ENCODE peak calls at places on chromosomes 3 and 15, in four cellular contexts. N, S, R and L are unnamed samples.

GRCh38 chr3:52197842-52198625 is at the start of gene ALAS1:
- DNase-seq in N (peak), S (peak), R (peak), L (peak)

GRCh38 chr3:139199421-139200010 is 144.3 kb upstream of the MRPS22 start:
- DNase-seq in N (no peak), S (no peak), R (no peak), L (no peak)

GRCh38 chr3:105791134-105791533 is 77.7 kb downstream of the CBLB start:
- DNase-seq in N (no peak), S (no peak), R (no peak), L (no peak)

GRCh38 chr3:11009898-11010297 is 17.4 kb downstream of the SLC6A1 start:
- DNase-seq in N (no peak), S (no peak), R (no peak), L (no peak)

GRCh38 chr3:194944526-194944925 is 258.8 kb downstream of the FAM43A start:
- DNase-seq in N (no peak), S (no peak), R (no peak), L (no peak)

GRCh38 chr3:185825639-185826481 is 1.0 kb upstream of the IGF2BP2 start:
- DNase-seq in N (peak), S (no peak), R (no peak), L (peak)

GRCh38 chr3:10552631-10552943 is 47.2 kb upstream of the ATP2B2 start:
- DNase-seq in N (no peak), S (no peak), R (no peak), L (no peak)

GRCh38 chr3:138474163-138474562 is 39.7 kb downstream of the ESYT3 start:
- DNase-seq in N (no peak), S (no peak), R (no peak), L (no peak)

GRCh38 chr3:194058189-194058571 is 77.8 kb upstream of the HES1 start:
- DNase-seq in N (peak), S (peak), R (no peak), L (no peak)

GRCh38 chr3:115019900-115020299 is 127.2 kb downstream of the ZBTB20 start:
- DNase-seq in N (no peak), S (no peak), R (no peak), L (no peak)

GRCh38 chr3:141368925-141369794 is 856 bp downstream of the ZBTB38 start:
- DNase-seq in N (peak), S (no peak), R (no peak), L (no peak)

GRCh38 chr3:186519021-186519658 is 25.0 kb downstream of the CRYGS start:
- DNase-seq in N (no peak), S (no peak), R (peak), L (no peak)

GRCh38 chr15:38994310-38994709 is 429.7 kb upstream of the RASGRP1 start:
- DNase-seq in N (no peak), S (peak), R (no peak), L (no peak)

GRCh38 chr3:13833506-13834257 is 46.2 kb downstream of the WNT7A start:
- DNase-seq in N (no peak), S (no peak), R (no peak), L (no peak)

GRCh38 chr3:148975277-148975676 is 16.1 kb upstream of the GYG1 start:
- DNase-seq in N (no peak), S (no peak), R (no peak), L (peak)

DNA sequence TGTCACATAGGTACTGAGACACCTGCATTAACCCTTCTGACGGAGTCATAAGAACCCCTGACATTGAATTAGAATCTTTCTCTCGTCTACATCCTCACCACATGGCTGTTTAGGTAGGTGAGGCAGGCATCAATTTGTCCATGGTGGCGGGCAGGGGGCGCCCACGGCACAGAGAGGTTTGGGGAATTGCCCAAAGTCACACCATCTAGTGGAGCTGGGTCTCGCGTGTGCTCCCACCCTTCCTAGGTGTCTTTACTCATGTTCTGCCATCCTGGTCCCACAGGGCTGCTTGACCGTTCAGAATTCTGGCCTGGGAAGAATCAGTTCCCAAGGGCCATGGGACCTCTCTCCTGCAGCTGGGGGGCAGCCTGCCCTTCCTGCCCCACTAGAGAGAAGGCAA is 14.7 kb upstream of the DLL4 start:
- DNase-seq in N (peak), S (no peak), R (no peak), L (no peak)
- TF ChIP-seq CTCF in N (peak), S (peak), R (peak), L (peak)

GRCh38 chr3:197854596-197855343 is 63.7 kb downstream of the LRCH3 start:
- DNase-seq in N (no peak), S (no peak), R (no peak), L (no peak)
- TF ChIP-seq ESRRA in N (no peak), S (no peak), R (no peak), L (no peak)

DNA sequence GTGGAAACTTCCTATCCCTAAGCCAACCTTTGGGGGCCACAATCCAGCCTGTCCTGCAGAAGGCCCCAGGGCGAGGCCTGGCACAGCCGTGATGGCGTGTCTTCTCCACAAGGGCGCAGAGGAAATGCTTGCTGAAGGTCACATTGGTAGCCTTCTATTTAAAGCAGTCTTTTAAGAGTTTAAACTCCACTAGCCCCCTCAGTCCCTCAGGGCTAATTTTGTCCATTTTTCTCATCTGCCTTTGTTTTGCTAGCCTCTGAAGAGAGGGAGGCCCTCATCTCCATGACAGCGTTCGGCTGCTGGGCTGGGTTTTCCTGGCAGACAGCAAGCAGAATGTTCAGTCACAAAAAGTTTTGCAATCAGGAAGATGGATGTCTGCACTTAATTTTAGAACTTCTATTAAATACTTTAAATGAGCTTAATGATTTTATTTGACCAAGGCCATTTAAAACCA is 40.8 kb downstream of the RARB start:
- DNase-seq in N (no peak), S (no peak), R (no peak), L (no peak)
- TF ChIP-seq SMC3 in N (no peak), S (no peak), R (no peak), L (no peak)

GRCh38 chr15:60138397-60138968 is 134.4 kb downstream of the FOXB1 start:
- DNase-seq in N (no peak), S (no peak), R (no peak), L (no peak)

GRCh38 chr15:60137711-60138396 is 133.7 kb downstream of the FOXB1 start:
- DNase-seq in N (no peak), S (no peak), R (no peak), L (no peak)

GRCh38 chr15:60135961-60136360 is 131.8 kb downstream of the FOXB1 start:
- DNase-seq in N (no peak), S (no peak), R (no peak), L (no peak)

GRCh38 chr15:60130811-60131210 is 126.7 kb downstream of the FOXB1 start:
- DNase-seq in N (no peak), S (no peak), R (no peak), L (no peak)

DNA sequence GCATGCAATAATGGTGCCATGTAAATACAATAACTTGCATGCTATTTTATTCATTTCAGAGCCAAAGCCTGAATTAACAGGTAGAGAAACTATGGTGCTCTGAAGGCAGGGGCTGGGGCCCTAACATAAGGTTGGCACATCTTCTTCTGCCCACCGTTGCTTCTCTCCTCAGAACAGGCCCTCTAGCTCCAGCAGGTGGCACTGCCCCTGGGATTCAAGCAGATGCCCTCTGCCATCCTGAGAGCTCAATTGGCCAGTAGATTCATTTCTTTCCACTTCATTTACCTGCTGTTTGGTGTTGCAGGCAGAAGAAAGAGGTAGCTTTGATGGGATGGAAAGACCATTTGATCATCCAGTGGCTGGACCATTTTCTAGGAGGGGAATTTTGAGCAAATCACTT is 130.5 kb downstream of the FOXB1 start:
- DNase-seq in N (no peak), S (no peak), R (no peak), L (peak)
- TF ChIP-seq CTCF in N (no peak), S (no peak), R (no peak), L (peak)

GRCh38 chr15:58165661-58166060 is 27.5 kb downstream of the AQP9 start:
- DNase-seq in N (peak), S (peak), R (no peak), L (no peak)
- TF ChIP-seq ESRRA in N (no peak), S (no peak), R (no peak), L (no peak)